ENCODE peak calls at places on chromosomes 2 and 18, in eight cellular contexts. G is globus pallidus, L is PC-9, O is aorta, J is OCI-M1, Q is GM04504, U is GF-D8, X is A549. M is an unnamed sample.

GRCh38 chr2:200905618-200906296 is 16.6 kb downstream of the NIF3L1 start:
- DNase-seq in U (peak), G (peak), Q (peak), O (peak), J (peak), X (peak), L (peak), M (no peak)

GRCh38 chr2:56198936-56199335 is 15.1 kb downstream of the CCDC85A start:
- DNase-seq in L (no peak), U (no peak), O (no peak), J (no peak), Q (no peak), X (no peak), G (no peak), M (no peak)

GRCh38 chr2:121155502-121156056 is 129.4 kb downstream of the TFCP2L1 start:
- DNase-seq in X (no peak), Q (no peak), O (no peak), J (no peak), G (no peak), L (no peak), U (no peak), M (no peak)

GRCh38 chr18:54608008-54608642 is 17.1 kb downstream of the DYNAP start:
- DNase-seq in J (peak), L (peak), O (no peak), U (no peak), G (no peak), X (no peak), Q (no peak), M (no peak)

GRCh38 chr2:121777699-121778058 is 22.2 kb downstream of the TSN start:
- DNase-seq in J (no peak), O (no peak), U (no peak), L (peak), Q (no peak), X (peak), G (no peak), M (no peak)

GRCh38 chr2:8642332-8643078 is 39.4 kb upstream of the ID2 start:
- DNase-seq in G (peak), O (no peak), X (no peak), U (no peak), J (no peak), Q (no peak), L (no peak), M (no peak)

GRCh38 chr2:224983719-224984388 is 58.4 kb downstream of the DOCK10 start:
- DNase-seq in Q (peak), G (peak), X (no peak), U (no peak), O (no peak), L (no peak), J (no peak), M (no peak)

GRCh38 chr2:61210332-61210981 is 48.5 kb downstream of the C2orf74 start:
- DNase-seq in O (no peak), L (peak), X (peak), Q (peak), G (no peak), J (peak), U (no peak), M (no peak)

GRCh38 chr18:55018602-55019001 is 59.3 kb upstream of the CCDC68 start:
- DNase-seq in O (no peak), U (no peak), J (no peak), X (no peak), L (peak), G (no peak), Q (no peak), M (no peak)

GRCh38 chr2:96152301-96153165 is 7.3 kb upstream of the DUSP2 start:
- DNase-seq in Q (no peak), L (no peak), G (no peak), J (no peak), U (no peak), X (no peak), O (no peak), M (no peak)

GRCh38 chr2:215531284-215531683 is 95.4 kb upstream of the FN1 start:
- DNase-seq in X (no peak), L (no peak), U (no peak), J (no peak), G (no peak), O (no peak), Q (no peak), M (no peak)

GRCh38 chr18:54737986-54738385 is 90.3 kb upstream of the RAB27B start:
- DNase-seq in U (no peak), Q (peak), J (no peak), O (no peak), X (peak), L (peak), G (no peak), M (no peak)

GRCh38 chr2:108701208-108701607 is 18.1 kb upstream of the RANBP2 start:
- DNase-seq in O (no peak), L (no peak), Q (no peak), J (no peak), X (no peak), U (no peak), G (no peak), M (no peak)

GRCh38 chr2:233912799-233913423 is 4.3 kb upstream of the TRPM8 start:
- DNase-seq in G (no peak), U (no peak), J (peak), X (peak), L (no peak), Q (peak), O (no peak), M (no peak)